ENCODE peak calls at places on chromosome 17, in nine cellular contexts. Z is AG09319, O is NCI-H1092 treated with DMSO at 0.1 percent for 48 hours, J is cardiac fibroblast, P is hepatocyte, I is H1, M is pancreas, Y is A549, T is testis. H is an unnamed sample.

GRCh38 chr17:48037924-48038323 is 327 bp upstream of the COPZ2 start:
- DNase-seq in P (no peak), I (peak), Y (no peak), M (no peak), T (no peak), J (no peak), Z (no peak), O (no peak), H (no peak)

GRCh38 chr17:78725448-78726021 is 56.5 kb downstream of the CYTH1 start:
- DNase-seq in T (no peak), Y (no peak), M (no peak), O (no peak), I (no peak), J (no peak), Z (no peak), P (no peak), H (no peak)

GRCh38 chr17:81384929-81385319 is 10.3 kb upstream of the BAHCC1 start:
- DNase-seq in M (peak), Z (no peak), J (no peak), O (no peak), I (no peak), T (no peak), Y (no peak), P (no peak), H (no peak)

GRCh38 chr17:43356450-43356849 is 42.3 kb upstream of the ARL4D start:
- DNase-seq in P (no peak), J (no peak), T (no peak), M (no peak), O (no peak), Y (no peak), Z (no peak), I (no peak), H (no peak)

GRCh38 chr17:65405563-65405962 is 155.9 kb downstream of the AXIN2 start:
- DNase-seq in I (no peak), T (no peak), P (no peak), M (no peak), Y (no peak), O (no peak), J (no peak), Z (no peak), H (no peak)

GRCh38 chr17:35900280-35900679 is 20.1 kb upstream of the CCL5 start:
- DNase-seq in Z (no peak), T (no peak), Y (no peak), O (no peak), I (no peak), P (no peak), J (no peak), M (no peak), H (no peak)

GRCh38 chr17:31674717-31675349 is 184.2 kb downstream of the COPRS start:
- DNase-seq in O (no peak), P (no peak), Y (no peak), Z (no peak), I (no peak), T (no peak), M (no peak), J (peak), H (no peak)

GRCh38 chr17:56426901-56427300 is 166.6 kb upstream of the NOG start:
- DNase-seq in Y (no peak), Z (no peak), O (no peak), I (no peak), J (no peak), T (no peak), P (no peak), M (no peak), H (no peak)

GRCh38 chr17:78250891-78251772 is 19.7 kb downstream of the TMEM235 start:
- DNase-seq in M (peak), O (peak), I (peak), P (peak), Y (peak), T (peak), J (peak), Z (peak), H (peak)

GRCh38 chr17:43839670-43840101 is 6.7 kb upstream of the MPP3 start:
- DNase-seq in M (peak), Y (peak), I (no peak), J (no peak), Z (no peak), T (no peak), O (peak), P (no peak), H (peak)

GRCh38 chr17:75561927-75562603 is 25.5 kb upstream of the MYO15B start:
- DNase-seq in J (peak), Y (peak), Z (peak), T (no peak), M (no peak), P (no peak), O (no peak), I (no peak), H (peak)

H was measured in left lung.